ENCODE peak calls at places on chromosomes 4 and X, in four cellular contexts. B is endothelial cell of umbilical vein, H is breast epithelium, I is sigmoid colon. Y is an unnamed sample.

GRCh38 chr4:37999000-37999745 is 39.0 kb downstream of the PTTG2 start:
- DNase-seq in B (no peak), H (no peak), I (no peak), Y (no peak)

GRCh38 chr4:176540814-176541213 is 221.0 kb downstream of the SPCS3 start:
- DNase-seq in B (no peak), H (no peak), I (no peak), Y (no peak)

GRCh38 chr4:141102367-141102766 is 30.9 kb downstream of the RNF150 start:
- DNase-seq in B (no peak), H (no peak), I (no peak), Y (no peak)

GRCh38 chrX:69136546-69137331 is 28.5 kb downstream of the PJA1 start:
- DNase-seq in B (no peak), H (no peak), I (peak), Y (no peak)

GRCh38 chr4:113604955-113605354 is 156.6 kb downstream of the CAMK2D start:
- DNase-seq in B (no peak), H (no peak), I (no peak), Y (no peak)

GRCh38 chrX:72080150-72080549 is 51.6 kb downstream of the RTL5 start:
- DNase-seq in B (peak), H (no peak), I (no peak), Y (no peak)

GRCh38 chr4:151887816-151888180 is 127.0 kb upstream of the GATB start:
- DNase-seq in B (no peak), H (no peak), I (no peak), Y (no peak)

GRCh38 chr4:119559044-119559647 is 69.5 kb downstream of the PDE5A start:
- DNase-seq in B (peak), H (no peak), I (no peak), Y (no peak)

GRCh38 chrX:43817454-43817853 is 64.8 kb downstream of the MAOB start:
- DNase-seq in B (no peak), H (no peak), I (no peak), Y (no peak)

GRCh38 chrX:10329984-10330383 is 173.2 kb downstream of the CLCN4 start:
- DNase-seq in B (no peak), H (no peak), I (no peak), Y (no peak)

GRCh38 chr4:109985993-109986640 is 73.4 kb downstream of the EGF start:
- DNase-seq in B (no peak), H (no peak), I (no peak), Y (no peak)

GRCh38 chr4:168796362-168797106 is 213.5 kb downstream of the CBR4 start:
- DNase-seq in B (peak), H (no peak), I (no peak), Y (no peak)

GRCh38 chrX:39896951-39897740 is 200.6 kb downstream of the BCOR start:
- DNase-seq in B (no peak), H (no peak), I (no peak), Y (no peak)

GRCh38 chr4:70839537-70840093 is at the start of gene GRSF1:
- DNase-seq in B (peak), H (peak), I (peak), Y (peak)

GRCh38 chr4:70836081-70836480 is 3.6 kb downstream of the GRSF1 start:
- DNase-seq in B (no peak), H (no peak), I (no peak), Y (no peak)

GRCh38 chr4:70841951-70842350 is 2.3 kb upstream of the GRSF1 start:
- DNase-seq in B (no peak), H (no peak), I (no peak), Y (no peak)

GRCh38 chr4:70838400-70838971 is 1.2 kb downstream of the GRSF1 start:
- DNase-seq in B (peak), H (no peak), I (no peak), Y (peak)

DNA sequence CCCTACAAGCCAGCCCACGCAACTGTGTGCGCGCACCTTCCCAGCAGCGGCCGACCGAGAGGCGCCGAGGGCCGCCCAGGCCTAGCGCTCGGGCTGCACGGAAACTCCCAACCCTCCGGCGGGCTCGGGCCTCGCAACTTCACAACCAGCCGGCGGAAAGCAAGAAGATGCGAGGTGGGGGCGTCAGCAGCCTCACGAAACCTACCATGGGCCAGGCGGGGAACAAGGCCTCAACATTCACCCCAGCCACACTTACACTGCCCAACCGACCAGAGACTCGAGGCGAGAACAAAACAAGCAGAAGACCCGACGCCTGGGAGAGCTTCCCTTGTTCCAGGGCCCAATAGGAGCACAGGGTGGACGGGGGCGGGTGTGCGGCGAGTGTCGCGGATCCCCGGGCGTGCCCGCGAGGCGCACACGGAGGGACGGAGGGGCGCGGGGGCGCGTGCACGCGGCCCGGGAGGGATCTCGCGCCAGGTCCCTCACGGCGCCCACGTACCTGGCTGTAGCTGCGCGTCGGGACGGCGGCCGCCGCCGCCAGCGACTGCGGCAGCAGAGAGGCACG is 636 bp downstream of the GRSF1 start:
- DNase-seq in B (peak), H (peak), I (peak), Y (peak)
- TF ChIP-seq POLR2A in B (no peak), H (no peak), I (no peak), Y (peak)

DNA sequence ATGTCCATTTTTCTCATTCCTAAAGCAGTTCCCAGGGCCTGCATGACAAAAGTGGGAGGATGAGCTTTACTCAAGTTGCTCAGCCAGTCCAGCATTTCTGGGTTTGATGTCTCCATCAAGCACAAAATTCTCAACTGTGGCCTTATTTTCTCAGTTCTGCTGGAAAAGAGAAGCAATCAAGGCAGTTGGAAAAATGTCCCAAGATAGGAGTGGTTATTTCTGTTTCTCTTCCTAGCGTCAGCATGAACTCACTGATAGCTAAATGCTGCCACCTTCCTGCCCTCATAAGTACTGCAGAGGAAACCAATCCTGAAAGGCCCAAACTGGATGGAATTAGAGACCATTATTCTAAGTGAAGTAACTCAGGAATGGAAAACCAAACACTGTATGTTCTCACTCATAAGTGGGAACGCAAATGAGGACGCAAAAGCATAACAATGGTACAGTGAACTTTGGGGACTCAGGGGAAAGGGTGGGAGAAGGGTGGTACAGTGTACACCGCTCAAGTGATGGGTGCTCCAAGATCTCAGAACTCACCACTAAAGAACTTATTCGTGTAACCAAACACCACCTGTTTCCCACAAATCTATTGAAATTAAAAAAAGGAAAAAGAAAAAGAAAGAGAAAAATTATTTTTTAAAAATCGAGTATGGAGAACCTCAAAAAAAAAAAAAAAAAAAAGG is 29.6 kb downstream of the ADH7 start:
- DNase-seq in B (peak), H (no peak), I (peak), Y (no peak)
- TF ChIP-seq POLR2AphosphoS5 in B (no peak), H (peak), I (peak), Y (no peak)

DNA sequence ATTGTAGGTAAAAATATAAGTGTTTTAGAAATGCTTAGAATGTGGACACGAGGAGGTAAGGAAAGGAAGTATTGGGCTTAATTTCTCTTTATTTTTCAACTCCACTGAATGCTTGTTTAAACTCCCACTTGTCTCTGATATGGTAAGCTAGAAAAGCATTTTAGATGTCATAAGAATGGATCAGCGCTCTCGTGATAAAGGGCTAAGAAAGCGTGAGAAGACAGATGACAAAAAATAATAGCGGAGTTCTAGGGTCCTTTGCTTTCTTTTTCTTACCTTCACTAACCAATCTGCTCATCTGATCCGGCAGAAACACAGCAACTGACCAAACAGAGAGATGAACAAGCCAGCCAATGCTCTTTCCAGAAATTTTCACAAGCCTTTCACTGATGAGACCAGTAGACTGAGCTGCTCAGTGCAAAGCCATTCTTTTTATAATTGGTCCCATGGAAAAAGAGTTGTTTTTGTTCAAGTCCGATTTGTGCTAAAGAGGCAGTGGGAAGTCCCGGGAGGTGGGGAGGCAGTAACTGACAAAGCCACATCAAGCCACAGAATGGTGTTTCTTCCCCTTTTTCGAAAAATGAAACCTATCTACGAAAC is at the start of gene TASL:
- DNase-seq in B (no peak), H (no peak), I (no peak), Y (peak)
- TF ChIP-seq POLR2A in B (no peak), H (no peak), I (no peak), Y (peak)

GRCh38 chr4:17717301-17717700 is 64.1 kb downstream of the FAM184B start:
- DNase-seq in B (no peak), H (no peak), I (no peak), Y (no peak)
- TF ChIP-seq POLR2AphosphoS5 in B (no peak), H (no peak), I (no peak), Y (no peak)

GRCh38 chr4:86934772-86935498 is at the start of gene AFF1:
- DNase-seq in B (peak), H (peak), I (peak), Y (peak)

GRCh38 chr4:86939123-86939522 is 4.3 kb downstream of the AFF1 start:
- DNase-seq in B (peak), H (no peak), I (no peak), Y (no peak)

GRCh38 chr4:86934147-86934771 is 552 bp upstream of the AFF1 start:
- DNase-seq in B (no peak), H (no peak), I (no peak), Y (no peak)

GRCh38 chr4:86935499-86935832 is 655 bp downstream of the AFF1 start:
- DNase-seq in B (no peak), H (no peak), I (no peak), Y (no peak)

GRCh38 chr4:86935833-86936721 is 1.3 kb downstream of the AFF1 start:
- DNase-seq in B (peak), H (no peak), I (peak), Y (no peak)
- TF ChIP-seq POLR2A in B (peak), H (peak), I (peak), Y (no peak)

GRCh38 chr4:102612824-102613366 is 111.7 kb downstream of the NFKB1 start:
- DNase-seq in B (peak), H (no peak), I (no peak), Y (no peak)
- TF ChIP-seq POLR2AphosphoS5 in B (no peak), H (no peak), I (no peak), Y (no peak)

GRCh38 chrX:38803286-38803608 is 2.0 kb downstream of the MID1IP1 start:
- DNase-seq in B (peak), H (no peak), I (no peak), Y (no peak)
- TF ChIP-seq POLR2A in B (no peak), H (no peak), I (no peak), Y (no peak)

DNA sequence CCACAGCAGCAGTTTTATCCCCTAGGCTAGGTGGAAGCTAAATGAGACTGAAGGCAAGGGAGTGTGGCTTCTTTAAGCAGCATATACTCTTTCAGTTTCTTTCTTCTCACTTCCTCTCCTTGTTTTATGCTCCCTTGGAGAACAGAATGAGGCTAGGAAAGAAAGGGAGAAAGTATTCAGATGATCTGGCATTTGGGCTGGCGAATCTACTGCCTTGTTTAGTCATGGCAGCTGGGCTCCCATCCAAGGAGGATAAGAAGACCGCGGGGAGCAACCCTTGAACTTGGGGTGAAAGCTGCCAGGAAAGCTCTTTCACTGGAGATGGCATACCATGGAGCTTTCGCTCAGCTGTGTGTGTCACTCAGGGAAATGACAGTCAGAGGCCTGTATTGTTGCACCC is 72.1 kb downstream of the ARHGEF38 start:
- DNase-seq in B (no peak), H (no peak), I (no peak), Y (no peak)
- TF ChIP-seq POLR2AphosphoS5 in B (no peak), H (no peak), I (no peak), Y (no peak)

GRCh38 chr4:182448281-182449151 is 205.3 kb downstream of the TENM3 start:
- DNase-seq in B (peak), H (peak), I (peak), Y (peak)
- TF ChIP-seq POLR2A in B (no peak), H (no peak), I (no peak), Y (no peak)

GRCh38 chr4:105106416-105106815 is 40.3 kb upstream of the TET2 start:
- DNase-seq in B (no peak), H (no peak), I (no peak), Y (no peak)
- TF ChIP-seq POLR2AphosphoS5 in B (no peak), H (no peak), I (no peak), Y (no peak)